ENCODE peak calls at places on chromosome 11, in seven cellular contexts. L, V, O, E, K, N and D are unnamed samples.

GRCh38 chr11:60872952-60873524 is 5.7 kb downstream of the ZP1 start:
- DNase-seq in L (peak; percentile 72), V (no peak), O (no peak), E (no peak), K (no peak), N (peak; percentile 41), D (peak; percentile 21)

GRCh38 chr11:32385998-32386397 is 49.3 kb downstream of the WT1 start:
- DNase-seq in L (no peak), V (peak; percentile 27), O (no peak), E (no peak), K (no peak), N (peak; percentile 76), D (no peak)

GRCh38 chr11:126862664-126863247 is 137.8 kb downstream of the KIRREL3 start:
- DNase-seq in L (no peak), V (peak; percentile 96), O (no peak), E (no peak), K (no peak), N (no peak), D (no peak)

GRCh38 chr11:107301886-107302285 is 155.7 kb downstream of the CWF19L2 start:
- DNase-seq in L (no peak), V (no peak), O (no peak), E (no peak), K (no peak), N (no peak), D (no peak)

GRCh38 chr11:27013741-27014415 is 20.0 kb downstream of the FIBIN start:
- DNase-seq in L (no peak), V (no peak), O (no peak), E (no peak), K (no peak), N (peak; percentile 32), D (no peak)

GRCh38 chr11:118746988-118747585 is 43.9 kb downstream of the DDX6 start:
- DNase-seq in L (no peak), V (no peak), O (no peak), E (no peak), K (no peak), N (no peak), D (no peak)

GRCh38 chr11:24043842-24044241 is 453.0 kb upstream of the LUZP2 start:
- DNase-seq in L (no peak), V (no peak), O (no peak), E (no peak), K (no peak), N (no peak), D (no peak)

GRCh38 chr11:82701847-82702520 is 31.7 kb downstream of the FAM181B start:
- DNase-seq in L (peak; percentile 7), V (peak; percentile 48), O (no peak), E (no peak), K (no peak), N (peak; percentile 64), D (no peak)

GRCh38 chr11:1117970-1118369 is 39.8 kb upstream of the MUC5AC start:
- DNase-seq in L (no peak), V (no peak), O (no peak), E (no peak), K (no peak), N (no peak), D (no peak)

GRCh38 chr11:109121173-109121938 is 300.6 kb upstream of the C11orf87 start:
- DNase-seq in L (no peak), V (no peak), O (no peak), E (no peak), K (no peak), N (no peak), D (no peak)

GRCh38 chr11:116275634-116276033 is 497.2 kb downstream of the BUD13 start:
- DNase-seq in L (no peak), V (no peak), O (no peak), E (no peak), K (no peak), N (no peak), D (no peak)

GRCh38 chr11:73640567-73640966 is 5.8 kb upstream of the PLEKHB1 start:
- DNase-seq in L (no peak), V (no peak), O (no peak), E (no peak), K (no peak), N (no peak), D (no peak)

GRCh38 chr11:94602430-94603372 is 35.5 kb downstream of the PIWIL4 start:
- DNase-seq in L (peak; percentile 77), V (peak; percentile 77), O (no peak), E (peak; percentile 12), K (no peak), N (peak; percentile 77), D (no peak)

GRCh38 chr11:98358551-98358950 is 662.2 kb upstream of the CNTN5 start:
- DNase-seq in L (no peak), V (no peak), O (no peak), E (no peak), K (no peak), N (no peak), D (no peak)

GRCh38 chr11:111598546-111598945 is 3.7 kb upstream of the SIK2 start:
- DNase-seq in L (no peak), V (no peak), O (no peak), E (no peak), K (no peak), N (peak; percentile 40), D (no peak)

GRCh38 chr11:114775849-114776621 is 97.7 kb downstream of the NXPE2 start:
- DNase-seq in L (no peak), V (no peak), O (no peak), E (no peak), K (no peak), N (no peak), D (no peak)

GRCh38 chr11:107017433-107018227 is 646 bp downstream of the GUCY1A2 start:
- DNase-seq in L (no peak), V (peak; percentile 75), O (no peak), E (no peak), K (no peak), N (peak; percentile 84), D (no peak)